ENCODE peak calls at places on chromosomes 16 and 17, in five cellular contexts. One of them, this sample, is unnamed. For H3K4me1 and H3K9me3, the result is how much of the 10 kb centered on the place peaks cover.

GRCh38 chr17:34542700-34543336 is 36.6 kb upstream of the TMEM132E start:
- DNase-seq in A549: peak
- DNase-seq in ovary: no peak
- DNase-seq in thoracic aorta: no peak
- DNase-seq in pancreas: no peak
- DNase-seq in this sample: peak

GRCh38 chr16:89185062-89185751 is 13.7 kb downstream of the CDH15 start:
- DNase-seq in ovary: no peak
- DNase-seq in A549: no peak
- DNase-seq in pancreas: no peak
- DNase-seq in thoracic aorta: no peak
- DNase-seq in this sample: no peak

GRCh38 chr16:49826515-49826914 is 29.4 kb downstream of the ZNF423 start:
- DNase-seq in pancreas: no peak
- DNase-seq in thoracic aorta: no peak
- DNase-seq in A549: no peak
- DNase-seq in ovary: no peak
- DNase-seq in this sample: no peak

GRCh38 chr17:57998234-57998746 is 8.8 kb downstream of the SRSF1 start:
- DNase-seq in pancreas: no peak
- DNase-seq in thoracic aorta: no peak
- DNase-seq in ovary: no peak
- DNase-seq in A549: no peak
- DNase-seq in this sample: no peak

GRCh38 chr17:60730273-60730672 is 52.6 kb downstream of the BCAS3 start:
- DNase-seq in A549: no peak
- DNase-seq in ovary: no peak
- DNase-seq in pancreas: no peak
- DNase-seq in thoracic aorta: no peak
- DNase-seq in this sample: no peak

GRCh38 chr17:10063730-10064221 is 134.6 kb downstream of the GAS7 start:
- DNase-seq in A549: no peak
- DNase-seq in ovary: no peak
- DNase-seq in pancreas: no peak
- DNase-seq in thoracic aorta: no peak
- DNase-seq in this sample: peak

GRCh38 chr16:3025032-3026002 is 1.5 kb downstream of the THOC6 start:
- DNase-seq in A549: no peak
- DNase-seq in thoracic aorta: no peak
- DNase-seq in pancreas: no peak
- DNase-seq in ovary: peak
- DNase-seq in this sample: peak

GRCh38 chr17:42797067-42798007 is 1.2 kb downstream of the COA3 start:
- DNase-seq in thoracic aorta: no peak
- DNase-seq in pancreas: no peak
- DNase-seq in A549: no peak
- DNase-seq in ovary: no peak
- DNase-seq in this sample: no peak

GRCh38 chr16:74094962-74095361 is 201.7 kb upstream of the PSMD7 start:
- DNase-seq in pancreas: no peak
- DNase-seq in A549: no peak
- DNase-seq in ovary: no peak
- DNase-seq in thoracic aorta: no peak
- DNase-seq in this sample: no peak

GRCh38 chr17:20916383-20916782 is 126.4 kb downstream of the USP22 start:
- DNase-seq in ovary: no peak
- DNase-seq in thoracic aorta: no peak
- DNase-seq in pancreas: no peak
- DNase-seq in A549: no peak
- DNase-seq in this sample: no peak

GRCh38 chr17:80185968-80186367 is 16.1 kb downstream of the CARD14 start:
- DNase-seq in thoracic aorta: no peak
- DNase-seq in pancreas: no peak
- DNase-seq in A549: no peak
- DNase-seq in ovary: no peak
- DNase-seq in this sample: no peak

GRCh38 chr17:45747907-45748306 is 36.2 kb upstream of the CRHR1 start:
- DNase-seq in ovary: no peak
- DNase-seq in A549: no peak
- DNase-seq in pancreas: no peak
- DNase-seq in thoracic aorta: no peak
- DNase-seq in this sample: no peak

GRCh38 chr17:72249441-72249840 is 128.6 kb downstream of the SOX9 start:
- DNase-seq in pancreas: no peak
- DNase-seq in thoracic aorta: no peak
- DNase-seq in A549: no peak
- DNase-seq in ovary: no peak
- DNase-seq in this sample: peak

GRCh38 chr17:6510321-6511023 is 45.9 kb downstream of the PITPNM3 start:
- DNase-seq in pancreas: peak
- DNase-seq in ovary: no peak
- DNase-seq in thoracic aorta: no peak
- DNase-seq in A549: no peak
- DNase-seq in this sample: no peak

GRCh38 chr17:6509921-6510320 is 46.4 kb downstream of the PITPNM3 start:
- DNase-seq in thoracic aorta: no peak
- DNase-seq in pancreas: peak
- DNase-seq in ovary: no peak
- DNase-seq in A549: no peak
- DNase-seq in this sample: no peak

GRCh38 chr17:6512552-6512951 is 43.8 kb downstream of the PITPNM3 start:
- DNase-seq in pancreas: no peak
- DNase-seq in thoracic aorta: no peak
- DNase-seq in ovary: no peak
- DNase-seq in A549: no peak
- DNase-seq in this sample: no peak

GRCh38 chr17:6517017-6517416 is 39.3 kb downstream of the PITPNM3 start:
- DNase-seq in ovary: no peak
- DNase-seq in A549: no peak
- DNase-seq in thoracic aorta: no peak
- DNase-seq in pancreas: no peak
- DNase-seq in this sample: no peak

GRCh38 chr17:6514371-6514770 is 42.0 kb downstream of the PITPNM3 start:
- DNase-seq in ovary: no peak
- DNase-seq in thoracic aorta: no peak
- DNase-seq in pancreas: no peak
- DNase-seq in A549: no peak
- DNase-seq in this sample: no peak
- H3K4me1 ChIP-seq in ovary: under half
- H3K4me1 ChIP-seq in thoracic aorta: under half
- H3K4me1 ChIP-seq in pancreas: under half
- H3K4me1 ChIP-seq in A549: under half
- H3K4me1 ChIP-seq in this sample: under half

GRCh38 chr17:76886395-76886794 is 18.2 kb downstream of the MGAT5B start:
- DNase-seq in ovary: no peak
- DNase-seq in A549: no peak
- DNase-seq in thoracic aorta: no peak
- DNase-seq in pancreas: no peak
- DNase-seq in this sample: no peak

GRCh38 chr17:76889323-76889722 is 21.1 kb downstream of the MGAT5B start:
- DNase-seq in pancreas: no peak
- DNase-seq in thoracic aorta: no peak
- DNase-seq in A549: no peak
- DNase-seq in ovary: no peak
- DNase-seq in this sample: no peak

GRCh38 chr17:76884995-76885896 is 17.0 kb downstream of the MGAT5B start:
- DNase-seq in ovary: no peak
- DNase-seq in A549: no peak
- DNase-seq in thoracic aorta: no peak
- DNase-seq in pancreas: no peak
- DNase-seq in this sample: no peak

GRCh38 chr17:76888661-76889060 is 20.5 kb downstream of the MGAT5B start:
- DNase-seq in A549: no peak
- DNase-seq in thoracic aorta: no peak
- DNase-seq in ovary: no peak
- DNase-seq in pancreas: no peak
- DNase-seq in this sample: no peak

DNA sequence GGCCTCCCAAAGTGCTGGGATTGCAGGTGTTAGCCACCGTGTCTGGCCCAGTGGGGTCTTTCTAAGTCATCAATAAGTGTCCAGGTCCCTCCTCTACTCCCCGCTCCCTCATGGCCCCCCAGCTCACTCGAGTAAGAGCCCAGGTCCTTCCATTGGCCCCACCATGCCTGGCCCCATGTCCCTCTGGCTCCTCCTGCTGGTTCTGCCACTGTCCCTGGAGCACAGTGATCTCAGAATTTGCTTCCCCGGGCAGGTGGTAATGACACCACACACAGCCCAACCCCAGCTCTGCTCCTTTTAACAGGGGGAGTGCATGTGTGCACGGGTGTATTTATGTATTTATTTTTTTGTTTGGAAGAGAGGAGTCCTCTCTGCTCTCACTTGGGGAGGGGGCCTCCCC is 19.6 kb downstream of the MGAT5B start:
- DNase-seq in thoracic aorta: no peak
- DNase-seq in A549: no peak
- DNase-seq in ovary: no peak
- DNase-seq in pancreas: no peak
- DNase-seq in this sample: no peak
- H3K9me3 ChIP-seq in thoracic aorta: under half
- H3K9me3 ChIP-seq in A549: under half
- H3K9me3 ChIP-seq in ovary: under half
- H3K9me3 ChIP-seq in pancreas: under half
- H3K9me3 ChIP-seq in this sample: under half

GRCh38 chr16:24045641-24046040 is 209.9 kb downstream of the PRKCB start:
- DNase-seq in A549: peak
- DNase-seq in pancreas: no peak
- DNase-seq in thoracic aorta: no peak
- DNase-seq in ovary: no peak
- DNase-seq in this sample: no peak
- TF ChIP-seq CTCF in A549: peak
- TF ChIP-seq CTCF in pancreas: no peak
- TF ChIP-seq CTCF in thoracic aorta: no peak
- TF ChIP-seq CTCF in ovary: no peak
- TF ChIP-seq CTCF in this sample: no peak

DNA sequence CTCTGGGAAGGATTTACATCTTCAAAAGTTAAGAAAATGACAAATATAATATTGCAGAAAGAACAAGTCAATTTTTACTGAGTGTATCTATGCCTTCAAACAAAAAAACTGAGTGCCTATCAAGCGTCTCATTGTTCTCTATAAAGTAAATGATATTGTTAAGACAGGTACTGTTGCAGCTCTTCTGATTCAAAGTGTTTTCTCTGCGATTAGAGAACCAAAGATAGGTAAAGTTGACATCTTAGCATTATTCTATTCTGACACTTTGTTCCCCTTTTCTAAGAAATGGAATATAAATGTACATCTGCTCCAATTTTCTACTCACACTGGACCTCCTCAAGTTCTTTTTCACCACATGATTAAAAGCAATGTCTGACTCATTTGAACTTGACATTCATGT is 1317.7 kb downstream of the CDH11 start:
- DNase-seq in thoracic aorta: no peak
- DNase-seq in pancreas: no peak
- DNase-seq in A549: no peak
- DNase-seq in ovary: no peak
- DNase-seq in this sample: no peak
- H3K4me1 ChIP-seq in thoracic aorta: under half
- H3K4me1 ChIP-seq in pancreas: under half
- H3K4me1 ChIP-seq in A549: under half
- H3K4me1 ChIP-seq in ovary: under half
- H3K4me1 ChIP-seq in this sample: under half

DNA sequence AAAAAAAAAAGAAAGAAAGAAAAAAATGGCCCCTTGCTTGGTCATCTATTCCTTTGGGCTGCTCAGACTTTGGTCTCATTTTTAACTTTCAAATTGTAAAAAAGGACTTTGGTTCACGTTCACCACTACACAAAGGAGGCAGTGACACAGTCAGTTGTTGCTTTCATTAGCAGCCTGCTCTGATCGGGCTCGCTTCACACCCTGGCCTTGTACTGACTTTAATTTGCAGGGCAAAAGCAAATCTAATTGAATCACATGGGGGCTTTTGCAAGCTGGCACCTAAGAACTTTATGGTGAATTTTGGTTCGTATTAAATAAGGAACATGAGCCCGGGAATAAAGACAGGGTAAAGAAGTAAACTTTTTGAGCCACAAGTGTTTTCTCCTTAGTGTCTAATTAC is 103.6 kb upstream of the CDH11 start:
- DNase-seq in ovary: no peak
- DNase-seq in pancreas: no peak
- DNase-seq in thoracic aorta: no peak
- DNase-seq in A549: no peak
- DNase-seq in this sample: no peak
- H3K9me3 ChIP-seq in ovary: under half
- H3K9me3 ChIP-seq in pancreas: under half
- H3K9me3 ChIP-seq in thoracic aorta: under half
- H3K9me3 ChIP-seq in A549: under half
- H3K9me3 ChIP-seq in this sample: under half

GRCh38 chr17:41796066-41796895 is 9.8 kb upstream of the JUP start:
- DNase-seq in pancreas: no peak
- DNase-seq in thoracic aorta: no peak
- DNase-seq in ovary: no peak
- DNase-seq in A549: no peak
- DNase-seq in this sample: no peak

GRCh38 chr17:41794603-41794975 is 8.1 kb upstream of the JUP start:
- DNase-seq in pancreas: no peak
- DNase-seq in ovary: no peak
- DNase-seq in A549: no peak
- DNase-seq in thoracic aorta: no peak
- DNase-seq in this sample: no peak

GRCh38 chr17:41792835-41793748 is 6.6 kb upstream of the JUP start:
- DNase-seq in thoracic aorta: no peak
- DNase-seq in ovary: peak
- DNase-seq in A549: peak
- DNase-seq in pancreas: peak
- DNase-seq in this sample: peak

GRCh38 chr17:41797377-41797776 is 10.9 kb upstream of the JUP start:
- DNase-seq in thoracic aorta: no peak
- DNase-seq in pancreas: no peak
- DNase-seq in ovary: no peak
- DNase-seq in A549: no peak
- DNase-seq in this sample: no peak

GRCh38 chr17:41793749-41794602 is 7.5 kb upstream of the JUP start:
- DNase-seq in ovary: no peak
- DNase-seq in A549: no peak
- DNase-seq in thoracic aorta: no peak
- DNase-seq in pancreas: no peak
- DNase-seq in this sample: peak
- TF ChIP-seq CTCF in ovary: no peak
- TF ChIP-seq CTCF in A549: no peak
- TF ChIP-seq CTCF in thoracic aorta: no peak
- TF ChIP-seq CTCF in pancreas: no peak
- TF ChIP-seq CTCF in this sample: no peak

GRCh38 chr17:17043668-17044226 is 1.5 kb downstream of the MPRIP start:
- DNase-seq in pancreas: peak
- DNase-seq in thoracic aorta: no peak
- DNase-seq in ovary: peak
- DNase-seq in A549: no peak
- DNase-seq in this sample: no peak
- H3K4me1 ChIP-seq in pancreas: under half
- H3K4me1 ChIP-seq in thoracic aorta: under half
- H3K4me1 ChIP-seq in ovary: under half
- H3K4me1 ChIP-seq in A549: half or more
- H3K4me1 ChIP-seq in this sample: under half